ENCODE peak calls at places on chromosomes 2 and 18, in eight cellular contexts. V is HCEC 1CT, M is H7, B is colonic mucosa, L is AG04450, U is ELR, K is omental fat pad, Z is GM18507. E is an unnamed sample.

GRCh38 chr2:105369777-105370690 is 28.8 kb downstream of the FHL2 start:
- DNase-seq in V (peak; percentile 82), M (peak; percentile 79), B (peak; percentile 90), L (peak; percentile 63), U (peak; percentile 79), K (peak; percentile 87), Z (peak; percentile 51), E (no peak)

GRCh38 chr2:60094450-60094929 is 459.0 kb downstream of the BCL11A start:
- DNase-seq in V (no peak), M (peak; percentile 20), B (peak; percentile 59), L (no peak), U (no peak), K (no peak), Z (no peak), E (no peak)

GRCh38 chr2:44348385-44348784 is 12.9 kb downstream of the PREPL start:
- DNase-seq in V (peak; percentile 74), M (no peak), B (no peak), L (no peak), U (no peak), K (no peak), Z (no peak), E (no peak)

GRCh38 chr2:21928292-21928691 is 804.5 kb downstream of the TDRD15 start:
- DNase-seq in V (no peak), M (no peak), B (no peak), L (no peak), U (peak; percentile 0), K (no peak), Z (no peak), E (no peak)

GRCh38 chr2:218272531-218273212 is 2.4 kb downstream of the PNKD start:
- DNase-seq in V (peak; percentile 91), M (peak; percentile 91), B (peak; percentile 96), L (no peak), U (peak; percentile 92), K (peak; percentile 58), Z (no peak), E (peak; percentile 75)

GRCh38 chr2:27024188-27024587 is 8.6 kb upstream of the TMEM214 start:
- DNase-seq in V (no peak), M (peak; percentile 96), B (no peak), L (no peak), U (peak; percentile 11), K (no peak), Z (no peak), E (no peak)

GRCh38 chr18:69936191-69936558 is 11.5 kb downstream of the CD226 start:
- DNase-seq in V (no peak), M (no peak), B (no peak), L (no peak), U (no peak), K (no peak), Z (no peak), E (no peak)

GRCh38 chr2:181022652-181023051 is 42.2 kb downstream of the UBE2E3 start:
- DNase-seq in V (no peak), M (no peak), B (no peak), L (no peak), U (no peak), K (no peak), Z (no peak), E (no peak)

GRCh38 chr18:8868779-8869415 is 163.5 kb downstream of the MTCL1 start:
- DNase-seq in V (no peak), M (no peak), B (no peak), L (no peak), U (no peak), K (no peak), Z (no peak), E (no peak)

GRCh38 chr2:225072444-225072843 is 30.2 kb upstream of the DOCK10 start:
- DNase-seq in V (no peak), M (no peak), B (no peak), L (no peak), U (no peak), K (no peak), Z (no peak), E (no peak)

GRCh38 chr2:212898011-212898410 is 253.4 kb downstream of the IKZF2 start:
- DNase-seq in V (no peak), M (no peak), B (no peak), L (no peak), U (no peak), K (no peak), Z (no peak), E (no peak)

GRCh38 chr2:218257390-218257981 is 3.3 kb upstream of the GPBAR1 start:
- DNase-seq in V (no peak), M (peak; percentile 86), B (no peak), L (no peak), U (peak; percentile 43), K (no peak), Z (peak; percentile 37), E (no peak)

GRCh38 chr2:44802409-44803099 is 138.9 kb upstream of the SIX3 start:
- DNase-seq in V (no peak), M (peak; percentile 90), B (no peak), L (no peak), U (no peak), K (no peak), Z (no peak), E (no peak)

GRCh38 chr2:120239488-120240287 is 13.0 kb upstream of the RALB start:
- DNase-seq in V (peak; percentile 68), M (peak; percentile 84), B (no peak), L (no peak), U (peak; percentile 93), K (no peak), Z (no peak), E (no peak)

GRCh38 chr18:59672125-59672769 is 25.0 kb downstream of the CCBE1 start:
- DNase-seq in V (peak; percentile 22), M (no peak), B (no peak), L (no peak), U (no peak), K (no peak), Z (no peak), E (no peak)

GRCh38 chr2:63875758-63876710 is 34.3 kb downstream of the UGP2 start:
- DNase-seq in V (no peak), M (no peak), B (no peak), L (no peak), U (no peak), K (no peak), Z (no peak), E (no peak)

GRCh38 chr2:19664651-19665050 is 237.1 kb downstream of the TTC32 start:
- DNase-seq in V (no peak), M (no peak), B (no peak), L (no peak), U (no peak), K (no peak), Z (no peak), E (no peak)

GRCh38 chr2:626491-627339 is 50.5 kb downstream of the TMEM18 start:
- DNase-seq in V (no peak), M (peak; percentile 77), B (no peak), L (no peak), U (no peak), K (no peak), Z (no peak), E (no peak)

GRCh38 chr2:71716697-71717624 is 263.6 kb downstream of the DYSF start:
- DNase-seq in V (peak; percentile 87), M (no peak), B (peak; percentile 38), L (peak; percentile 15), U (peak; percentile 76), K (no peak), Z (no peak), E (peak; percentile 1)

GRCh38 chr2:224023188-224023587 is 15.9 kb downstream of the SERPINE2 start:
- DNase-seq in V (peak; percentile 60), M (no peak), B (peak; percentile 28), L (no peak), U (peak; percentile 53), K (no peak), Z (no peak), E (peak; percentile 23)

GRCh38 chr2:180730976-180731375 is 249.4 kb upstream of the UBE2E3 start:
- DNase-seq in V (peak; percentile 49), M (no peak), B (no peak), L (no peak), U (peak; percentile 44), K (no peak), Z (no peak), E (no peak)

GRCh38 chr18:13612111-13612997 is 114.0 kb downstream of the FAM210A start:
- DNase-seq in V (no peak), M (peak; percentile 43), B (peak; percentile 36), L (no peak), U (no peak), K (no peak), Z (peak; percentile 54), E (no peak)

GRCh38 chr2:42804338-42804737 is 12.0 kb upstream of the HAAO start:
- DNase-seq in V (peak; percentile 26), M (no peak), B (no peak), L (no peak), U (no peak), K (no peak), Z (no peak), E (no peak)

GRCh38 chr2:10931710-10932255 is 20.0 kb downstream of the KCNF1 start:
- DNase-seq in V (peak; percentile 81), M (no peak), B (no peak), L (peak; percentile 42), U (peak; percentile 60), K (no peak), Z (no peak), E (peak; percentile 45)

GRCh38 chr2:168816369-168816768 is 13.9 kb downstream of the NOSTRIN start:
- DNase-seq in V (peak; percentile 86), M (no peak), B (no peak), L (peak; percentile 53), U (peak; percentile 87), K (no peak), Z (no peak), E (peak; percentile 71)

GRCh38 chr2:96083064-96083889 is 33.1 kb downstream of the ADRA2B start:
- DNase-seq in V (no peak), M (no peak), B (peak; percentile 15), L (no peak), U (no peak), K (no peak), Z (no peak), E (no peak)

GRCh38 chr18:5600376-5601071 is 56.7 kb upstream of the EPB41L3 start:
- DNase-seq in V (no peak), M (no peak), B (no peak), L (no peak), U (peak; percentile 4), K (no peak), Z (no peak), E (no peak)

GRCh38 chr18:8341481-8342230 is 267.6 kb upstream of the RAB12 start:
- DNase-seq in V (peak; percentile 57), M (no peak), B (no peak), L (peak; percentile 20), U (peak; percentile 14), K (no peak), Z (no peak), E (peak; percentile 23)

GRCh38 chr2:96340493-96341414 is 5.2 kb downstream of the NCAPH start:
- DNase-seq in V (peak; percentile 74), M (no peak), B (no peak), L (no peak), U (peak; percentile 61), K (no peak), Z (no peak), E (no peak)

GRCh38 chr2:70936979-70937811 is 1.5 kb downstream of the ATP6V1B1 start:
- DNase-seq in V (no peak), M (peak; percentile 42), B (no peak), L (no peak), U (no peak), K (no peak), Z (no peak), E (no peak)

GRCh38 chr18:27315001-27315400 is 129.9 kb upstream of the CHST9 start:
- DNase-seq in V (no peak), M (no peak), B (no peak), L (no peak), U (no peak), K (no peak), Z (no peak), E (no peak)

GRCh38 chr2:201261471-201261870 is 1.1 kb downstream of the CASP8 start:
- DNase-seq in V (no peak), M (no peak), B (peak; percentile 59), L (no peak), U (no peak), K (no peak), Z (no peak), E (no peak)

E was measured in kidney epithelial cell.